ENCODE peak calls at places on chromosomes 2 and 18, in five cellular contexts. T is left ventricle myocardium inferior; F is CD8-positive, alpha-beta T cell; H is gastrocnemius medialis; V is glutamatergic neuron. Q is an unnamed sample.

GRCh38 chr2:145123606-145124005 is 603.7 kb upstream of the ZEB2 start:
- DNase-seq in T (peak), V (no peak), H (no peak), F (no peak), Q (no peak)

GRCh38 chr2:170236639-170237037 is 58.7 kb downstream of the MYO3B start:
- DNase-seq in V (no peak), H (no peak), F (no peak), T (no peak), Q (no peak)

GRCh38 chr2:111116843-111117665 is 3.7 kb upstream of the BCL2L11 start:
- DNase-seq in H (peak), T (peak), V (peak), F (peak), Q (peak)

GRCh38 chr18:61841709-61842108 is 51.1 kb downstream of the RNF152 start:
- DNase-seq in H (no peak), T (no peak), V (no peak), F (no peak), Q (no peak)

GRCh38 chr2:98379311-98380202 is 33.3 kb downstream of the CNGA3 start:
- DNase-seq in F (no peak), H (no peak), V (no peak), T (no peak), Q (no peak)

GRCh38 chr2:222445226-222445625 is 20.9 kb downstream of the SGPP2 start:
- DNase-seq in H (peak), F (no peak), V (no peak), T (no peak), Q (no peak)

GRCh38 chr2:134774786-134775641 is 56.2 kb upstream of the TMEM163 start:
- DNase-seq in H (no peak), T (no peak), V (peak), F (no peak), Q (no peak)

GRCh38 chr2:158755310-158755709 is 39.8 kb upstream of the DAPL1 start:
- DNase-seq in H (no peak), V (no peak), T (no peak), F (no peak), Q (no peak)

GRCh38 chr2:28633739-28634138 is 117.9 kb upstream of the PPP1CB start:
- DNase-seq in V (no peak), T (no peak), F (no peak), H (no peak), Q (no peak)

GRCh38 chr2:166926657-166927056 is 38.4 kb downstream of the XIRP2 start:
- DNase-seq in H (no peak), F (no peak), T (no peak), V (no peak), Q (no peak)

GRCh38 chr2:46263347-46263746 is 33.9 kb upstream of the EPAS1 start:
- DNase-seq in F (no peak), T (no peak), H (no peak), V (no peak), Q (no peak)

GRCh38 chr18:23995180-23995579 is 19.4 kb upstream of the TTC39C start:
- DNase-seq in H (no peak), V (no peak), T (no peak), F (no peak), Q (peak)

GRCh38 chr18:29892960-29893558 is 1149.5 kb downstream of the DSC3 start:
- DNase-seq in F (no peak), V (no peak), T (no peak), H (no peak), Q (peak)

GRCh38 chr2:198782734-198783133 is 675.0 kb downstream of the SATB2 start:
- DNase-seq in H (no peak), F (no peak), V (no peak), T (no peak), Q (no peak)

GRCh38 chr2:23595601-23596251 is 210.7 kb downstream of the KLHL29 start:
- DNase-seq in H (peak), V (no peak), T (no peak), F (no peak), Q (no peak)

GRCh38 chr18:12059334-12060181 is 34.1 kb upstream of the ANKRD62 start:
- DNase-seq in V (no peak), F (no peak), H (no peak), T (no peak), Q (no peak)

GRCh38 chr2:226690471-226691024 is 109.1 kb downstream of the IRS1 start:
- DNase-seq in T (no peak), F (no peak), H (no peak), V (no peak), Q (no peak)

GRCh38 chr2:22854588-22854987 is 530.4 kb upstream of the KLHL29 start:
- DNase-seq in H (no peak), T (no peak), V (no peak), F (no peak), Q (no peak)

GRCh38 chr2:143451622-143452021 is 322.4 kb downstream of the ARHGAP15 start:
- DNase-seq in T (no peak), F (no peak), V (no peak), H (no peak), Q (no peak)

GRCh38 chr2:48175254-48175653 is 269.0 kb upstream of the FBXO11 start:
- DNase-seq in T (no peak), V (no peak), F (no peak), H (no peak), Q (no peak)

GRCh38 chr18:12860530-12860929 is 23.5 kb downstream of the PTPN2 start:
- DNase-seq in F (no peak), V (no peak), H (no peak), T (no peak), Q (no peak)

GRCh38 chr2:127865926-127866325 is 8.0 kb upstream of the POLR2D start:
- DNase-seq in T (no peak), V (no peak), F (no peak), H (no peak), Q (no peak)

GRCh38 chr2:127862228-127862627 is 4.3 kb upstream of the POLR2D start:
- DNase-seq in T (no peak), V (no peak), H (no peak), F (no peak), Q (no peak)

GRCh38 chr2:127859712-127860085 is 1.7 kb upstream of the POLR2D start:
- DNase-seq in T (peak), H (no peak), F (peak), V (peak), Q (peak)

GRCh38 chr2:127864877-127865276 is 6.9 kb upstream of the POLR2D start:
- DNase-seq in V (no peak), H (no peak), T (no peak), F (no peak), Q (no peak)
- TF ChIP-seq CTCF in V (no peak), H (no peak), T (no peak), F (no peak), Q (peak)

DNA sequence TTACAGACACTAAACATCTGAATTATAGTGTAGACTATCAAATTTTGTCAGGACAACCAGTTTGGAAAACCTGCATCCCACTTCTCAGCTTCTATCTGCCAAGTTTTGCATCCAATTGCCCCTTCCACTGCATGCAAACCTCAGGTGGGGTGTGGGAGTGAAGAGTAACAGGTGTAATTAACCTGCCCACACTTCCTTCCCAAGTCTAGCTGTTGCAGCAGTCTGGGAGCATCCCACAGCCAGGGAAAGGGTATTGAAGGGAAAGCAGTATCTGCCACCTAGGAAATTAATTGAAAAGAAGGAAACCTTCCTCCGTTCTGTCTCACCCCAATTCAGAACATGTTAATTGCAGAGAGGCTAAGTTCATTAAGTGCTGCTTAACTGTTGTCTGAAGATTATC is 189.9 kb downstream of the NCKAP5 start:
- DNase-seq in F (no peak), H (no peak), V (no peak), T (no peak), Q (no peak)
- TF ChIP-seq CTCF in F (no peak), H (no peak), V (no peak), T (no peak), Q (no peak)

GRCh38 chr2:173964565-173965371 is 405 bp downstream of the SP3 start:
- DNase-seq in H (peak), V (peak), T (peak), F (peak), Q (peak)
- TF ChIP-seq CTCF in H (no peak), V (no peak), T (no peak), F (no peak), Q (no peak)

GRCh38 chr2:69776886-69777777 is 35.2 kb downstream of the ANXA4 start:
- DNase-seq in V (no peak), H (no peak), T (no peak), F (no peak), Q (no peak)

GRCh38 chr2:69771461-69771860 is 29.5 kb downstream of the ANXA4 start:
- DNase-seq in V (no peak), H (peak), T (no peak), F (no peak), Q (peak)

GRCh38 chr2:69773201-69773600 is 31.3 kb downstream of the ANXA4 start:
- DNase-seq in T (no peak), H (no peak), V (no peak), F (no peak), Q (no peak)

GRCh38 chr2:69777778-69778089 is 35.8 kb downstream of the ANXA4 start:
- DNase-seq in H (no peak), F (no peak), V (no peak), T (no peak), Q (no peak)

GRCh38 chr2:69774984-69775982 is 33.3 kb downstream of the ANXA4 start:
- DNase-seq in T (no peak), V (no peak), H (no peak), F (no peak), Q (no peak)
- TF ChIP-seq CTCF in T (no peak), V (no peak), H (no peak), F (no peak), Q (no peak)

GRCh38 chr18:43590182-43590903 is 313.1 kb upstream of the SYT4 start:
- DNase-seq in H (no peak), F (no peak), V (peak), T (no peak), Q (no peak)

GRCh38 chr18:43601432-43601831 is 324.1 kb upstream of the SYT4 start:
- DNase-seq in V (no peak), T (no peak), H (no peak), F (no peak), Q (no peak)

GRCh38 chr18:43592268-43592667 is 315.0 kb upstream of the SYT4 start:
- DNase-seq in F (no peak), V (no peak), H (no peak), T (no peak), Q (no peak)

DNA sequence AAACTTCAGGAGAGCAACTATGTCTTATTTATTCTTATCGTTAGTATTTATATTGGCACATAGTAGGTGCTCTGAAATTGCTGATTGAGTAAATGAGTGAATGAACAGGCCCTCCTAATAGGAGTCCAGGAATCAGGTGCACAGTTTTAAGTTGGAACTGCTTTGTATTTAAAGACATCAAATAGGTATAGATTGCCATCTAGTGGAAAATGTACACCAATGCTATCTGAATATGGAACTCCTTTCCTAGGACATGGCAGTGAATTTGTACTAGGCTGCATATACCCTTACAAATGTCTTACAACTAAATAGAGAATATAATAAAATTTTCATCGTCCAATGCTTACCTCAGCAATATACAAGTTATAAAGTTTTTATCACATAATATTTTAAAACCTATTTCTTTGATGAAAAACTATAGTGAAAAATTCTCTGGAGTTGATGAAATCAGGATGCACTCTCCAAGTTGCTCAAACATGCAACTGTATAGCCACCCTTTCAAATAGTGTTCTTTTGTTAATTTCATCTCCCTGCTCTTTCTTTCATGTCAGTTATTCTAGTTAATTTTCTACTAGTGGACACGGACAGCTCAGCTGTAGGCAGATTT is 318.9 kb upstream of the SYT4 start:
- DNase-seq in F (no peak), H (no peak), V (no peak), T (no peak), Q (peak)
- TF ChIP-seq CTCF in F (no peak), H (peak), V (peak), T (peak), Q (peak)

GRCh38 chr2:115161531-115162453 is 719.4 kb downstream of the DPP10 start:
- DNase-seq in F (no peak), H (no peak), V (peak), T (no peak), Q (no peak)

GRCh38 chr2:115168457-115168856 is 726.0 kb downstream of the DPP10 start:
- DNase-seq in F (no peak), V (no peak), T (no peak), H (no peak), Q (no peak)

GRCh38 chr2:115162454-115163293 is 720.2 kb downstream of the DPP10 start:
- DNase-seq in T (no peak), F (no peak), H (no peak), V (peak), Q (no peak)

GRCh38 chr2:115163572-115163971 is 721.1 kb downstream of the DPP10 start:
- DNase-seq in H (no peak), T (no peak), F (no peak), V (no peak), Q (no peak)

DNA sequence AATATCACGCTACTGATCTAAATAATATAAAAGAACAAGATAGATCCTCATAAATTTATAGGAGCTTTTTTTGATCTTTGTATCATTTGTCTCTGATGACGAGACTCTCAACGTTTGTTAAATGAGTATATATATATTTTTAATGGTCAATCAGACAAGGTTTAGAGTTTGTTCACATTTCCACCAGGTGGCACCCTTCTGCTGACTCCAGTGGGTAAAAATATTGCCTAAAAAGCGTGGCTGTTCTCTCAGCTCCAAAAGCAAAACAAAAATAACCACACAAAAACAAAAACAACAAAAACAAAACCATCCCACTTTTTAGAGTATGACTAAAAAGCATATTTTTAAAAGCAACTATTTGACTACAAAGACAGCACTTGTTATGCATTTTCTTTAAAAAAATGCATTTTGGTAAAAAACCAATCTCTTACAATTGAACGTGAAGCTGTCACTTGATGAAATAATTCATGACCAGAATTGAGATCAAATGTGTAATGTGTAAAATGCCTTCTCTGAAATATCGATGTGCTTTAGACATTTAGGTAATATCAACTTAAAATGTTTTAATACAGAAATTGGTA is 723.2 kb downstream of the DPP10 start:
- DNase-seq in H (no peak), V (no peak), F (no peak), T (no peak), Q (peak)
- TF ChIP-seq CTCF in H (no peak), V (peak), F (no peak), T (peak), Q (peak)